ENCODE peak calls at places on chromosome 9, in four cellular contexts. One of them, this sample, is unnamed.

GRCh38 chr9:122900791-122901190 is 4.4 kb downstream of the RC3H2 start:
- DNase-seq in sigmoid colon: no peak
- DNase-seq in pancreas: no peak
- DNase-seq in WERI-Rb-1: no peak
- DNase-seq in this sample: no peak

GRCh38 chr9:104836235-104836634 is 72.3 kb downstream of the NIPSNAP3B start:
- DNase-seq in WERI-Rb-1: peak
- DNase-seq in sigmoid colon: no peak
- DNase-seq in pancreas: no peak
- DNase-seq in this sample: no peak

GRCh38 chr9:119375892-119376291 is 6.7 kb upstream of the BRINP1 start:
- DNase-seq in WERI-Rb-1: peak
- DNase-seq in sigmoid colon: no peak
- DNase-seq in pancreas: no peak
- DNase-seq in this sample: no peak

GRCh38 chr9:120362446-120362845 is 217.5 kb downstream of the CDK5RAP2 start:
- DNase-seq in sigmoid colon: no peak
- DNase-seq in WERI-Rb-1: no peak
- DNase-seq in pancreas: no peak
- DNase-seq in this sample: no peak

GRCh38 chr9:101536938-101537337 is 3.3 kb downstream of the RNF20 start:
- DNase-seq in sigmoid colon: no peak
- DNase-seq in WERI-Rb-1: no peak
- DNase-seq in pancreas: no peak
- DNase-seq in this sample: no peak

GRCh38 chr9:73683862-73684591 is 532.4 kb downstream of the ANXA1 start:
- DNase-seq in WERI-Rb-1: peak
- DNase-seq in pancreas: no peak
- DNase-seq in sigmoid colon: no peak
- DNase-seq in this sample: no peak

GRCh38 chr9:20144255-20144654 is 355.4 kb upstream of the SLC24A2 start:
- DNase-seq in sigmoid colon: no peak
- DNase-seq in WERI-Rb-1: no peak
- DNase-seq in pancreas: no peak
- DNase-seq in this sample: no peak

GRCh38 chr9:31697956-31698355 is 686.5 kb upstream of the ACO1 start:
- DNase-seq in sigmoid colon: no peak
- DNase-seq in pancreas: no peak
- DNase-seq in WERI-Rb-1: no peak
- DNase-seq in this sample: no peak

GRCh38 chr9:99622679-99623078 is 199.0 kb upstream of the NR4A3 start:
- DNase-seq in pancreas: no peak
- DNase-seq in sigmoid colon: no peak
- DNase-seq in WERI-Rb-1: no peak
- DNase-seq in this sample: no peak

GRCh38 chr9:84136119-84136868 is 155.7 kb downstream of the RMI1 start:
- DNase-seq in sigmoid colon: no peak
- DNase-seq in WERI-Rb-1: no peak
- DNase-seq in pancreas: no peak
- DNase-seq in this sample: no peak

GRCh38 chr9:107299437-107299836 is 16.4 kb downstream of the RAD23B start:
- DNase-seq in sigmoid colon: no peak
- DNase-seq in pancreas: no peak
- DNase-seq in WERI-Rb-1: no peak
- DNase-seq in this sample: no peak

GRCh38 chr9:79701651-79702050 is 129.9 kb downstream of the TLE4 start:
- DNase-seq in sigmoid colon: no peak
- DNase-seq in pancreas: no peak
- DNase-seq in WERI-Rb-1: no peak
- DNase-seq in this sample: no peak

GRCh38 chr9:104606202-104606601 is 775 bp upstream of the OR13C2 start:
- DNase-seq in sigmoid colon: no peak
- DNase-seq in pancreas: no peak
- DNase-seq in WERI-Rb-1: no peak
- DNase-seq in this sample: no peak

GRCh38 chr9:83238871-83239624 is 176.1 kb upstream of the RASEF start:
- DNase-seq in pancreas: no peak
- DNase-seq in sigmoid colon: no peak
- DNase-seq in WERI-Rb-1: no peak
- DNase-seq in this sample: no peak

GRCh38 chr9:108813951-108814601 is 41.7 kb downstream of the ACTL7B start:
- DNase-seq in WERI-Rb-1: no peak
- DNase-seq in pancreas: no peak
- DNase-seq in sigmoid colon: no peak
- DNase-seq in this sample: no peak

GRCh38 chr9:109956811-109957440 is 176.9 kb downstream of the PALM2AKAP2 start:
- DNase-seq in sigmoid colon: no peak
- DNase-seq in WERI-Rb-1: no peak
- DNase-seq in pancreas: no peak
- DNase-seq in this sample: no peak

GRCh38 chr9:109641079-109641659 is 138.8 kb upstream of the PALM2AKAP2 start:
- DNase-seq in pancreas: no peak
- DNase-seq in sigmoid colon: no peak
- DNase-seq in WERI-Rb-1: no peak
- DNase-seq in this sample: no peak

GRCh38 chr9:112180387-112180881 is 5.3 kb upstream of the SUSD1 start:
- DNase-seq in sigmoid colon: no peak
- DNase-seq in WERI-Rb-1: no peak
- DNase-seq in pancreas: no peak
- DNase-seq in this sample: no peak

GRCh38 chr9:38389313-38389712 is 3.2 kb upstream of the ALDH1B1 start:
- DNase-seq in WERI-Rb-1: no peak
- DNase-seq in sigmoid colon: peak
- DNase-seq in pancreas: no peak
- DNase-seq in this sample: no peak

GRCh38 chr9:75847085-75847484 is 43.4 kb upstream of the PCSK5 start:
- DNase-seq in pancreas: no peak
- DNase-seq in WERI-Rb-1: no peak
- DNase-seq in sigmoid colon: no peak
- DNase-seq in this sample: no peak

GRCh38 chr9:110640736-110641135 is 27.9 kb upstream of the MUSK start:
- DNase-seq in WERI-Rb-1: no peak
- DNase-seq in sigmoid colon: no peak
- DNase-seq in pancreas: no peak
- DNase-seq in this sample: no peak

GRCh38 chr9:10678010-10678409 is 65.2 kb upstream of the PTPRD start:
- DNase-seq in sigmoid colon: no peak
- DNase-seq in WERI-Rb-1: no peak
- DNase-seq in pancreas: no peak
- DNase-seq in this sample: no peak

GRCh38 chr9:6080154-6080716 is 64.8 kb upstream of the RANBP6 start:
- DNase-seq in WERI-Rb-1: no peak
- DNase-seq in sigmoid colon: peak
- DNase-seq in pancreas: peak
- DNase-seq in this sample: peak

GRCh38 chr9:128275198-128276007 is at the start of gene GOLGA2:
- DNase-seq in WERI-Rb-1: no peak
- DNase-seq in pancreas: no peak
- DNase-seq in sigmoid colon: peak
- DNase-seq in this sample: no peak

GRCh38 chr9:122200960-122201635 is 27.7 kb downstream of the LHX6 start:
- DNase-seq in sigmoid colon: no peak
- DNase-seq in WERI-Rb-1: no peak
- DNase-seq in pancreas: no peak
- DNase-seq in this sample: peak

GRCh38 chr9:20848490-20848889 is 164.4 kb downstream of the FOCAD start:
- DNase-seq in sigmoid colon: no peak
- DNase-seq in pancreas: no peak
- DNase-seq in WERI-Rb-1: no peak
- DNase-seq in this sample: no peak

GRCh38 chr9:83280259-83280658 is 217.3 kb upstream of the RASEF start:
- DNase-seq in pancreas: no peak
- DNase-seq in sigmoid colon: no peak
- DNase-seq in WERI-Rb-1: no peak
- DNase-seq in this sample: no peak

GRCh38 chr9:130535818-130536521 is 43.4 kb upstream of the FUBP3 start:
- DNase-seq in pancreas: no peak
- DNase-seq in WERI-Rb-1: no peak
- DNase-seq in sigmoid colon: no peak
- DNase-seq in this sample: no peak

GRCh38 chr9:121278535-121279169 is 10.7 kb downstream of the GSN start:
- DNase-seq in sigmoid colon: peak
- DNase-seq in pancreas: peak
- DNase-seq in WERI-Rb-1: peak
- DNase-seq in this sample: peak

GRCh38 chr9:116103976-116104820 is 49.4 kb upstream of the PAPPA start:
- DNase-seq in WERI-Rb-1: no peak
- DNase-seq in pancreas: no peak
- DNase-seq in sigmoid colon: no peak
- DNase-seq in this sample: no peak

GRCh38 chr9:31137151-31137849 is 1247.1 kb upstream of the ACO1 start:
- DNase-seq in pancreas: no peak
- DNase-seq in WERI-Rb-1: no peak
- DNase-seq in sigmoid colon: no peak
- DNase-seq in this sample: no peak

GRCh38 chr9:137972355-137972987 is 94.9 kb downstream of the CACNA1B start:
- DNase-seq in sigmoid colon: peak
- DNase-seq in WERI-Rb-1: no peak
- DNase-seq in pancreas: no peak
- DNase-seq in this sample: peak

GRCh38 chr9:2854617-2855016 is 10.7 kb upstream of the PUM3 start:
- DNase-seq in sigmoid colon: no peak
- DNase-seq in pancreas: no peak
- DNase-seq in WERI-Rb-1: no peak
- DNase-seq in this sample: no peak

GRCh38 chr9:129406278-129407225 is 214.3 kb downstream of the C9orf50 start:
- DNase-seq in sigmoid colon: no peak
- DNase-seq in WERI-Rb-1: no peak
- DNase-seq in pancreas: no peak
- DNase-seq in this sample: peak

GRCh38 chr9:136858844-136859757 is 7.0 kb downstream of the MAMDC4 start:
- DNase-seq in sigmoid colon: peak
- DNase-seq in WERI-Rb-1: no peak
- DNase-seq in pancreas: peak
- DNase-seq in this sample: peak

GRCh38 chr9:117926031-117926655 is 221.9 kb downstream of the TLR4 start:
- DNase-seq in WERI-Rb-1: no peak
- DNase-seq in sigmoid colon: no peak
- DNase-seq in pancreas: no peak
- DNase-seq in this sample: no peak

GRCh38 chr9:87120610-87121009 is 173.3 kb upstream of the GAS1 start:
- DNase-seq in sigmoid colon: no peak
- DNase-seq in WERI-Rb-1: no peak
- DNase-seq in pancreas: no peak
- DNase-seq in this sample: no peak

GRCh38 chr9:715310-715709 is 126.2 kb upstream of the DMRT1 start:
- DNase-seq in sigmoid colon: no peak
- DNase-seq in pancreas: no peak
- DNase-seq in WERI-Rb-1: no peak
- DNase-seq in this sample: no peak

This sample was measured in kidney.